ENCODE peak calls at places on chromosomes 16 and 17, in six cellular contexts. D is neuronal stem cell, Z is mesendoderm, Y is H1, R is mesenchymal stem cell, F is trophoblast cell. A is an unnamed sample.

GRCh38 chr16:48386559-48387312 is 1.5 kb upstream of the SIAH1 start:
- DNase-seq in D (no peak), F (no peak), Z (no peak), Y (no peak), R (no peak), A (no peak)

GRCh38 chr16:23534868-23535860 is 22.0 kb downstream of the EARS2 start:
- DNase-seq in R (no peak), D (no peak), Z (no peak), F (peak; percentile 53), Y (no peak), A (peak; percentile 50)

GRCh38 chr17:70011750-70012149 is 63.3 kb upstream of the KCNJ16 start:
- DNase-seq in R (no peak), Y (no peak), D (no peak), F (no peak), Z (no peak), A (no peak)

GRCh38 chr17:42676424-42677011 is at the start of gene PLEKHH3:
- DNase-seq in R (no peak), D (no peak), Z (no peak), Y (no peak), F (no peak), A (no peak)

GRCh38 chr17:7263071-7263800 is 958 bp upstream of the CLDN7 start:
- DNase-seq in R (no peak), D (no peak), Y (no peak), Z (peak; percentile 93), F (peak; percentile 68), A (no peak)

GRCh38 chr17:40564195-40564882 is 933 bp downstream of the CCR7 start:
- DNase-seq in D (no peak), Z (no peak), R (no peak), F (no peak), Y (no peak), A (no peak)

GRCh38 chr16:23905027-23905426 is 69.2 kb downstream of the PRKCB start:
- DNase-seq in Y (peak; percentile 68), D (peak; percentile 51), Z (peak; percentile 89), R (peak; percentile 10), F (peak; percentile 95), A (peak; percentile 70)

GRCh38 chr16:87740909-87741424 is 24.8 kb downstream of the KLHDC4 start:
- DNase-seq in R (no peak), D (no peak), Z (no peak), F (no peak), Y (no peak), A (peak; percentile 6)

GRCh38 chr16:10578474-10579316 is 1.7 kb downstream of the EMP2 start:
- DNase-seq in D (no peak), Z (no peak), R (no peak), F (no peak), Y (no peak), A (no peak)

GRCh38 chr17:65698381-65699061 is 137.1 kb upstream of the AXIN2 start:
- DNase-seq in Y (no peak), F (peak; percentile 5), D (peak; percentile 12), Z (peak; percentile 75), R (peak; percentile 25), A (peak; percentile 76)

GRCh38 chr16:68492501-68493411 is 44.4 kb upstream of the SMPD3 start:
- DNase-seq in Z (no peak), Y (no peak), D (no peak), F (no peak), R (no peak), A (no peak)

GRCh38 chr16:87802670-87803069 is 36.9 kb upstream of the KLHDC4 start:
- DNase-seq in R (no peak), D (no peak), Y (no peak), Z (no peak), F (no peak), A (no peak)

GRCh38 chr17:65975878-65976277 is 216.1 kb downstream of the CEP112 start:
- DNase-seq in F (peak; percentile 45), Y (no peak), D (peak; percentile 17), Z (peak; percentile 10), R (no peak), A (no peak)

GRCh38 chr16:73092236-73092781 is 44.4 kb upstream of the ZFHX3 start:
- DNase-seq in F (no peak), Z (peak; percentile 14), D (no peak), R (no peak), Y (no peak), A (no peak)

GRCh38 chr16:57008440-57008839 is 19.1 kb downstream of the NLRC5 start:
- DNase-seq in Y (no peak), D (no peak), R (no peak), Z (no peak), F (no peak), A (no peak)

GRCh38 chr16:57009641-57010170 is 20.3 kb downstream of the NLRC5 start:
- DNase-seq in F (no peak), R (no peak), Y (no peak), D (no peak), Z (no peak), A (no peak)

GRCh38 chr16:57013268-57013667 is 23.9 kb downstream of the NLRC5 start:
- DNase-seq in Y (no peak), D (no peak), R (no peak), Z (no peak), F (peak; percentile 68), A (peak; percentile 71)

GRCh38 chr16:57013902-57014301 is 24.5 kb downstream of the NLRC5 start:
- DNase-seq in D (no peak), Z (no peak), F (no peak), R (no peak), Y (no peak), A (no peak)

DNA sequence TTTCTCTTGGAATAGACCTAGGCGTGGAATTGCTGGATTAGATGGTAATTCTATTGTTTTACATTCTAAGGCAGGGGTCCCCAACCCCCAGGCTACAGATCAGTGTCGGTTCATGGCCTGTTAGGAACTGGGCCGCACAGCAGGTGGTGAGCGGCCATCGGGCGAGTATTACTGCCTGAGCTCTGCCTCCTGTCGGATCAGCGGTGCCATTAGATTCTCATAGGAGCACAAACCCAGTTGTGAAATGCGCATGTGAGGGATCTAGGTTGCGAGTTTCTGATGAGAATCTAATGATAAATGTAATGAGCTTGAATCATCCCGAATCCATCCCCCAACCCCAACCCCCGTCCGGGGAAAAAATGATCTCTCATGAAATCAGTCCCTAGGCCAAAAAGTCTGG is 23.0 kb downstream of the NLRC5 start:
- DNase-seq in D (no peak), R (no peak), Y (no peak), Z (peak; percentile 44), F (no peak), A (no peak)
- H2AK5ac ChIP-seq in D (no peak overlapping the region), R (no peak overlapping the region), Y (no peak overlapping the region), Z (no peak overlapping the region), F (no peak overlapping the region), A (no peak overlapping the region)

GRCh38 chr17:20203761-20204263 is 194.7 kb downstream of the SPECC1 start:
- DNase-seq in Z (no peak), R (peak; percentile 32), D (no peak), F (no peak), Y (no peak), A (peak; percentile 44)
- H2AK5ac ChIP-seq in Z (no peak overlapping the region), R (peak overlapping the region; percentile 6), D (no peak overlapping the region), F (no peak overlapping the region), Y (peak overlapping the region; percentile 89), A (peak overlapping the region; percentile 71)

GRCh38 chr17:44541884-44542581 is 15.3 kb upstream of the FZD2 start:
- DNase-seq in Z (peak; percentile 79), Y (no peak), R (no peak), F (no peak), D (no peak), A (no peak)
- H2AK5ac ChIP-seq in Z (peak overlapping the region; percentile 99), Y (peak overlapping the region; percentile 68), R (peak overlapping the region; percentile 99), F (peak overlapping the region; percentile 85), D (peak overlapping the region; percentile 77), A (peak overlapping the region; percentile 98)

GRCh38 chr17:527247-527646 is 174.6 kb upstream of the RPH3AL start:
- DNase-seq in Z (no peak), F (no peak), D (no peak), R (no peak), Y (no peak), A (no peak)
- H2AK5ac ChIP-seq in Z (no peak overlapping the region), F (no peak overlapping the region), D (no peak overlapping the region), R (no peak overlapping the region), Y (peak overlapping the region; percentile 53), A (no peak overlapping the region)

GRCh38 chr16:12544477-12545291 is 259.0 kb downstream of the CPPED1 start:
- DNase-seq in D (no peak), F (peak; percentile 15), R (no peak), Z (no peak), Y (no peak), A (no peak)

GRCh38 chr16:12546918-12547607 is 256.6 kb downstream of the CPPED1 start:
- DNase-seq in R (no peak), Z (no peak), D (no peak), Y (no peak), F (no peak), A (peak; percentile 35)

GRCh38 chr16:12547608-12547922 is 256.1 kb downstream of the CPPED1 start:
- DNase-seq in D (no peak), F (no peak), Z (no peak), R (no peak), Y (no peak), A (no peak)

GRCh38 chr16:12545292-12545610 is 258.4 kb downstream of the CPPED1 start:
- DNase-seq in Z (peak; percentile 22), D (no peak), F (no peak), R (no peak), Y (no peak), A (no peak)

DNA sequence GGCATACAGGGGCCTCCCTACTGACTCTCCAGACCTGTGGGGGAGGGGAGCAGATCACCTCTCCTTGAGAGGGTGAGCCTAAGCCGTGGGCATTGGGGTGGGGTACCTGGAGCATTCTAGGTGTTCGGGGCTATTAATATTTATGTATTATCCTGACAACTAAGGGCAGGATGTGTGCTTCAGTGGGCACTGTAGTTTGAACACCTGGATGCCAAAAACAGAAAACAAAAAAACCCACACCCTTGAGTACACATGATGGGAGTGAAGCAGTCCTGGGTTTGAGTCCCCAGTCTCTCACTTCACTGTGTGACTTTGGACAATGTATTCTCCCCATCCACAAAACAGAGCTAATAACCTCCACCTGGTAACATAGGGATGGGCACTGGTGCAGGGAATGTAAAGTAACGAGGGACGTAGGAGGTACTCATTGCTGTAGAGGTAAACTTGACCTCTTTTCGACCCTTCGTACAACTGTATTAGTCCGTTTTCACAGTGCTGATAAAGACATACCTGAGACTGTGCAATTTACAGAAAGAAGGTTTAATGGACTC is 257.8 kb downstream of the CPPED1 start:
- DNase-seq in R (no peak), D (no peak), F (no peak), Y (no peak), Z (no peak), A (no peak)
- H2AK5ac ChIP-seq in R (no peak overlapping the region), D (no peak overlapping the region), F (no peak overlapping the region), Y (no peak overlapping the region), Z (no peak overlapping the region), A (no peak overlapping the region)

A was measured in IMR-90.